ENCODE peak calls at places on chromosomes 1 and 21, in six cellular contexts. One of them, this sample, is unnamed.

GRCh38 chr1:162633327-162633762 is 1.1 kb downstream of the DDR2 start:
- DNase-seq in CD4-positive, CD25-positive, alpha-beta regulatory T cell: no peak
- DNase-seq in left ventricle myocardium inferior: no peak
- DNase-seq in lower lobe of right lung: no peak
- DNase-seq in A549: no peak
- DNase-seq in GM23248: peak; percentile 69
- DNase-seq in this sample: peak; percentile 57

GRCh38 chr1:200279810-200280411 is 129.9 kb downstream of the ZNF281 start:
- DNase-seq in CD4-positive, CD25-positive, alpha-beta regulatory T cell: no peak
- DNase-seq in left ventricle myocardium inferior: no peak
- DNase-seq in lower lobe of right lung: no peak
- DNase-seq in A549: peak; percentile 55
- DNase-seq in GM23248: peak; percentile 61
- DNase-seq in this sample: no peak

GRCh38 chr21:43585924-43586411 is 73.3 kb downstream of the HSF2BP start:
- DNase-seq in CD4-positive, CD25-positive, alpha-beta regulatory T cell: no peak
- DNase-seq in left ventricle myocardium inferior: no peak
- DNase-seq in lower lobe of right lung: no peak
- DNase-seq in A549: peak; percentile 78
- DNase-seq in GM23248: peak; percentile 98
- DNase-seq in this sample: no peak

GRCh38 chr1:47618222-47618720 is 180.4 kb downstream of the FOXD2 start:
- DNase-seq in CD4-positive, CD25-positive, alpha-beta regulatory T cell: no peak
- DNase-seq in left ventricle myocardium inferior: no peak
- DNase-seq in lower lobe of right lung: no peak
- DNase-seq in A549: no peak
- DNase-seq in GM23248: no peak
- DNase-seq in this sample: no peak

GRCh38 chr1:17742590-17742989 is 12.5 kb upstream of the ACTL8 start:
- DNase-seq in CD4-positive, CD25-positive, alpha-beta regulatory T cell: no peak
- DNase-seq in left ventricle myocardium inferior: no peak
- DNase-seq in lower lobe of right lung: no peak
- DNase-seq in A549: no peak
- DNase-seq in GM23248: peak; percentile 69
- DNase-seq in this sample: no peak

GRCh38 chr1:11690132-11690668 is 1.3 kb upstream of the DRAXIN start:
- DNase-seq in CD4-positive, CD25-positive, alpha-beta regulatory T cell: no peak
- DNase-seq in left ventricle myocardium inferior: no peak
- DNase-seq in lower lobe of right lung: no peak
- DNase-seq in A549: no peak
- DNase-seq in GM23248: no peak
- DNase-seq in this sample: no peak

GRCh38 chr1:207823531-207823879 is 71.7 kb downstream of the CD46 start:
- DNase-seq in CD4-positive, CD25-positive, alpha-beta regulatory T cell: no peak
- DNase-seq in left ventricle myocardium inferior: no peak
- DNase-seq in lower lobe of right lung: no peak
- DNase-seq in A549: no peak
- DNase-seq in GM23248: no peak
- DNase-seq in this sample: no peak

GRCh38 chr1:164719676-164720075 is 160.7 kb downstream of the PBX1 start:
- DNase-seq in CD4-positive, CD25-positive, alpha-beta regulatory T cell: no peak
- DNase-seq in left ventricle myocardium inferior: no peak
- DNase-seq in lower lobe of right lung: no peak
- DNase-seq in A549: no peak
- DNase-seq in GM23248: no peak
- DNase-seq in this sample: no peak

GRCh38 chr21:29022141-29022540 is 2.3 kb upstream of the USP16 start:
- DNase-seq in CD4-positive, CD25-positive, alpha-beta regulatory T cell: no peak
- DNase-seq in left ventricle myocardium inferior: no peak
- DNase-seq in lower lobe of right lung: no peak
- DNase-seq in A549: no peak
- DNase-seq in GM23248: peak; percentile 16
- DNase-seq in this sample: no peak

GRCh38 chr1:4527819-4528218 is 126.6 kb upstream of the AJAP1 start:
- DNase-seq in CD4-positive, CD25-positive, alpha-beta regulatory T cell: no peak
- DNase-seq in left ventricle myocardium inferior: no peak
- DNase-seq in lower lobe of right lung: no peak
- DNase-seq in A549: no peak
- DNase-seq in GM23248: no peak
- DNase-seq in this sample: no peak

GRCh38 chr1:160997323-160998038 is 23.5 kb downstream of the F11R start:
- DNase-seq in CD4-positive, CD25-positive, alpha-beta regulatory T cell: peak; percentile 7
- DNase-seq in left ventricle myocardium inferior: peak; percentile 52
- DNase-seq in lower lobe of right lung: peak; percentile 75
- DNase-seq in A549: peak; percentile 86
- DNase-seq in GM23248: peak; percentile 72
- DNase-seq in this sample: no peak

GRCh38 chr21:42358261-42358660 is 7.5 kb upstream of the TFF2 start:
- DNase-seq in CD4-positive, CD25-positive, alpha-beta regulatory T cell: no peak
- DNase-seq in left ventricle myocardium inferior: no peak
- DNase-seq in lower lobe of right lung: no peak
- DNase-seq in A549: no peak
- DNase-seq in GM23248: no peak
- DNase-seq in this sample: no peak

GRCh38 chr1:229893762-229894444 is 173.1 kb upstream of the GALNT2 start:
- DNase-seq in CD4-positive, CD25-positive, alpha-beta regulatory T cell: no peak
- DNase-seq in left ventricle myocardium inferior: no peak
- DNase-seq in lower lobe of right lung: no peak
- DNase-seq in A549: no peak
- DNase-seq in GM23248: no peak
- DNase-seq in this sample: no peak

GRCh38 chr1:53110370-53111072 is 31.9 kb downstream of the SLC1A7 start:
- DNase-seq in CD4-positive, CD25-positive, alpha-beta regulatory T cell: no peak
- DNase-seq in left ventricle myocardium inferior: no peak
- DNase-seq in lower lobe of right lung: peak; percentile 78
- DNase-seq in A549: no peak
- DNase-seq in GM23248: peak; percentile 87
- DNase-seq in this sample: no peak

GRCh38 chr1:205449750-205450443 is 5.9 kb downstream of the BLACAT1 start:
- DNase-seq in CD4-positive, CD25-positive, alpha-beta regulatory T cell: no peak
- DNase-seq in left ventricle myocardium inferior: no peak
- DNase-seq in lower lobe of right lung: peak; percentile 80
- DNase-seq in A549: peak; percentile 69
- DNase-seq in GM23248: peak; percentile 66
- DNase-seq in this sample: no peak

GRCh38 chr1:167797005-167797404 is 75.2 kb downstream of the MPZL1 start:
- DNase-seq in CD4-positive, CD25-positive, alpha-beta regulatory T cell: no peak
- DNase-seq in left ventricle myocardium inferior: peak; percentile 76
- DNase-seq in lower lobe of right lung: peak; percentile 73
- DNase-seq in A549: no peak
- DNase-seq in GM23248: peak; percentile 99
- DNase-seq in this sample: no peak

GRCh38 chr1:54135436-54136120 is 17.2 kb downstream of the CDCP2 start:
- DNase-seq in CD4-positive, CD25-positive, alpha-beta regulatory T cell: no peak
- DNase-seq in left ventricle myocardium inferior: no peak
- DNase-seq in lower lobe of right lung: no peak
- DNase-seq in A549: no peak
- DNase-seq in GM23248: peak; percentile 27
- DNase-seq in this sample: no peak

GRCh38 chr1:12294076-12294475 is 64.2 kb downstream of the VPS13D start:
- DNase-seq in CD4-positive, CD25-positive, alpha-beta regulatory T cell: no peak
- DNase-seq in left ventricle myocardium inferior: no peak
- DNase-seq in lower lobe of right lung: no peak
- DNase-seq in A549: no peak
- DNase-seq in GM23248: peak; percentile 31
- DNase-seq in this sample: no peak

GRCh38 chr1:206923009-206923960 is 1.5 kb upstream of the FCMR start:
- DNase-seq in CD4-positive, CD25-positive, alpha-beta regulatory T cell: peak; percentile 57
- DNase-seq in left ventricle myocardium inferior: no peak
- DNase-seq in lower lobe of right lung: peak; percentile 54
- DNase-seq in A549: no peak
- DNase-seq in GM23248: no peak
- DNase-seq in this sample: peak; percentile 90

GRCh38 chr1:26838474-26839338 is 12.2 kb downstream of the ZDHHC18 start:
- DNase-seq in CD4-positive, CD25-positive, alpha-beta regulatory T cell: peak; percentile 59
- DNase-seq in left ventricle myocardium inferior: no peak
- DNase-seq in lower lobe of right lung: no peak
- DNase-seq in A549: no peak
- DNase-seq in GM23248: no peak
- DNase-seq in this sample: peak; percentile 68

GRCh38 chr1:31487143-31487542 is 74.1 kb downstream of the SERINC2 start:
- DNase-seq in CD4-positive, CD25-positive, alpha-beta regulatory T cell: no peak
- DNase-seq in left ventricle myocardium inferior: no peak
- DNase-seq in lower lobe of right lung: no peak
- DNase-seq in A549: no peak
- DNase-seq in GM23248: no peak
- DNase-seq in this sample: no peak

GRCh38 chr1:216119600-216119999 is 303.6 kb downstream of the USH2A start:
- DNase-seq in CD4-positive, CD25-positive, alpha-beta regulatory T cell: no peak
- DNase-seq in left ventricle myocardium inferior: no peak
- DNase-seq in lower lobe of right lung: no peak
- DNase-seq in A549: peak; percentile 2
- DNase-seq in GM23248: peak; percentile 61
- DNase-seq in this sample: peak; percentile 1

GRCh38 chr1:165063181-165063955 is 293.1 kb downstream of the LMX1A start:
- DNase-seq in CD4-positive, CD25-positive, alpha-beta regulatory T cell: no peak
- DNase-seq in left ventricle myocardium inferior: no peak
- DNase-seq in lower lobe of right lung: no peak
- DNase-seq in A549: no peak
- DNase-seq in GM23248: peak; percentile 60
- DNase-seq in this sample: no peak

GRCh38 chr21:34592120-34592561 is 22.8 kb downstream of the RCAN1 start:
- DNase-seq in CD4-positive, CD25-positive, alpha-beta regulatory T cell: no peak
- DNase-seq in left ventricle myocardium inferior: peak; percentile 68
- DNase-seq in lower lobe of right lung: no peak
- DNase-seq in A549: no peak
- DNase-seq in GM23248: peak; percentile 47
- DNase-seq in this sample: no peak

GRCh38 chr1:55144886-55145285 is 70.3 kb downstream of the USP24 start:
- DNase-seq in CD4-positive, CD25-positive, alpha-beta regulatory T cell: no peak
- DNase-seq in left ventricle myocardium inferior: no peak
- DNase-seq in lower lobe of right lung: no peak
- DNase-seq in A549: no peak
- DNase-seq in GM23248: no peak
- DNase-seq in this sample: no peak

GRCh38 chr1:220748091-220748934 is at the start of gene MTARC2:
- DNase-seq in CD4-positive, CD25-positive, alpha-beta regulatory T cell: no peak
- DNase-seq in left ventricle myocardium inferior: peak; percentile 86
- DNase-seq in lower lobe of right lung: peak; percentile 86
- DNase-seq in A549: peak; percentile 75
- DNase-seq in GM23248: peak; percentile 86
- DNase-seq in this sample: peak; percentile 47

GRCh38 chr1:29485096-29485925 is 249.0 kb downstream of the PTPRU start:
- DNase-seq in CD4-positive, CD25-positive, alpha-beta regulatory T cell: no peak
- DNase-seq in left ventricle myocardium inferior: no peak
- DNase-seq in lower lobe of right lung: no peak
- DNase-seq in A549: no peak
- DNase-seq in GM23248: no peak
- DNase-seq in this sample: no peak

GRCh38 chr1:118934706-118935105 is 53.4 kb downstream of the TBX15 start:
- DNase-seq in CD4-positive, CD25-positive, alpha-beta regulatory T cell: no peak
- DNase-seq in left ventricle myocardium inferior: no peak
- DNase-seq in lower lobe of right lung: no peak
- DNase-seq in A549: no peak
- DNase-seq in GM23248: peak; percentile 60
- DNase-seq in this sample: no peak

GRCh38 chr1:164760585-164760968 is 201.6 kb downstream of the PBX1 start:
- DNase-seq in CD4-positive, CD25-positive, alpha-beta regulatory T cell: no peak
- DNase-seq in left ventricle myocardium inferior: no peak
- DNase-seq in lower lobe of right lung: no peak
- DNase-seq in A549: no peak
- DNase-seq in GM23248: peak; percentile 73
- DNase-seq in this sample: no peak

GRCh38 chr1:3902546-3902945 is 2.5 kb upstream of the C1orf174 start:
- DNase-seq in CD4-positive, CD25-positive, alpha-beta regulatory T cell: no peak
- DNase-seq in left ventricle myocardium inferior: no peak
- DNase-seq in lower lobe of right lung: peak; percentile 15
- DNase-seq in A549: no peak
- DNase-seq in GM23248: peak; percentile 36
- DNase-seq in this sample: no peak

GRCh38 chr1:90562892-90563291 is 154.2 kb downstream of the BARHL2 start:
- DNase-seq in CD4-positive, CD25-positive, alpha-beta regulatory T cell: no peak
- DNase-seq in left ventricle myocardium inferior: no peak
- DNase-seq in lower lobe of right lung: no peak
- DNase-seq in A549: no peak
- DNase-seq in GM23248: no peak
- DNase-seq in this sample: no peak
- H3K4me3 ChIP-seq in CD4-positive, CD25-positive, alpha-beta regulatory T cell: no peak overlapping the region
- H3K4me3 ChIP-seq in left ventricle myocardium inferior: no peak overlapping the region
- H3K4me3 ChIP-seq in lower lobe of right lung: no peak overlapping the region
- H3K4me3 ChIP-seq in A549: no peak overlapping the region
- H3K4me3 ChIP-seq in GM23248: no peak overlapping the region
- H3K4me3 ChIP-seq in this sample: no peak overlapping the region

DNA sequence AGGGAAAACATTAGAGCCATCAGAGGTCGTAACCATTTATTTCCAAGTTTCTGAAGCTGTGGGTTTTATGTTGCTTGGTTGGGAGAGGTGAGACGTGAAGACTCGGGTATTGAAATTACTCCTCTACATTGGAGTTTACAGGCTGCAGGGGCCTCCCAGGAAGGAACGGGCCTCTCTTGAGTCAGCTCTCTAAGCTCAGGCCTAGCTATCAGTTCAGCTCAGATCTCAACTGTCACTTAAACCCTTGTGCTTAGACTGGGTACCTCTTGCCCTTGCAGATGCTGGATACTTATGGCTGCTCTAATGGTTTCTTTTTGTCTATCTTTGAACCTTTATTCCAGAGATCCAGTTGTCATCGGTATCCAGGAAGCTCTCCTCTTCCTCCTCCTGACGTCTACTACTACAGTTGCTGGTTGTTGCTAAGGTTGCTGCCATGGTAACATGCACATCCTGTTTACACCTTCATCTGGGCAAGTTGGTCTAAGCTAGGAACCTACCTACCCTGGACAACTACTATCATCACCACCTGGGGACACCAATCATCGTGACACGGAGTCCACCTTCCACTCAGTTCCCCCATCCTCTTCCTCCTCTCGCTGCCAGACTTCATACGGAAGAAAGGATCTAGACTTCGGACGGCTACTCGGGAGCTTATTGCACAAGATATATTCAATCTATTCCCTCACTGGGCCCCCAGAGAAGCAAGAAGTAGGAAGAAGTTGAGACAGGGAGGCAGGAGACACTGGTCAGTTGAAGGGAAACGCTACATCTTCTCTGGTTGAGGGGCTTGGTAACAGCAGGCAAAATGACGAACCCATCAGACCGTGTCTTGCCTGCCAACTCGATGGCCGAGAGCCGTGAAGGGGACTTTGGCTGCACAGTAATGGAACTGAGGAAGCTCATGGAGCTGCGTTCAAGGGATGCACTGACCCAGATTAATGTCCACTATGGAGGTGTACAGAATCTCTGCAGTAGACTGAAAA is 56.1 kb downstream of the ATP2B4 start:
- DNase-seq in CD4-positive, CD25-positive, alpha-beta regulatory T cell: peak; percentile 60
- DNase-seq in left ventricle myocardium inferior: no peak
- DNase-seq in lower lobe of right lung: no peak
- DNase-seq in A549: no peak
- DNase-seq in GM23248: no peak
- DNase-seq in this sample: peak; percentile 16
- H3K4me3 ChIP-seq in CD4-positive, CD25-positive, alpha-beta regulatory T cell: peak overlapping the region; percentile 49
- H3K4me3 ChIP-seq in left ventricle myocardium inferior: no peak overlapping the region
- H3K4me3 ChIP-seq in lower lobe of right lung: no peak overlapping the region
- H3K4me3 ChIP-seq in A549: no peak overlapping the region
- H3K4me3 ChIP-seq in GM23248: no peak overlapping the region
- H3K4me3 ChIP-seq in this sample: no peak overlapping the region

GRCh38 chr1:44084998-44085675 is 33.5 kb upstream of the KLF17 start:
- DNase-seq in CD4-positive, CD25-positive, alpha-beta regulatory T cell: no peak
- DNase-seq in left ventricle myocardium inferior: no peak
- DNase-seq in lower lobe of right lung: no peak
- DNase-seq in A549: no peak
- DNase-seq in GM23248: peak; percentile 83
- DNase-seq in this sample: no peak
- H3K4me3 ChIP-seq in CD4-positive, CD25-positive, alpha-beta regulatory T cell: no peak overlapping the region
- H3K4me3 ChIP-seq in left ventricle myocardium inferior: no peak overlapping the region
- H3K4me3 ChIP-seq in lower lobe of right lung: no peak overlapping the region
- H3K4me3 ChIP-seq in A549: no peak overlapping the region
- H3K4me3 ChIP-seq in GM23248: no peak overlapping the region
- H3K4me3 ChIP-seq in this sample: no peak overlapping the region

GRCh38 chr1:2229032-2229920 is 1.2 kb downstream of the SKI start:
- DNase-seq in CD4-positive, CD25-positive, alpha-beta regulatory T cell: peak; percentile 32
- DNase-seq in left ventricle myocardium inferior: peak; percentile 78
- DNase-seq in lower lobe of right lung: peak; percentile 84
- DNase-seq in A549: no peak
- DNase-seq in GM23248: peak; percentile 81
- DNase-seq in this sample: no peak
- H3K4me3 ChIP-seq in CD4-positive, CD25-positive, alpha-beta regulatory T cell: peak overlapping the region; percentile 86
- H3K4me3 ChIP-seq in left ventricle myocardium inferior: peak overlapping the region; percentile 78
- H3K4me3 ChIP-seq in lower lobe of right lung: peak overlapping the region; percentile 64
- H3K4me3 ChIP-seq in A549: peak overlapping the region; percentile 67
- H3K4me3 ChIP-seq in GM23248: peak overlapping the region; percentile 90
- H3K4me3 ChIP-seq in this sample: peak overlapping the region; percentile 72